ENCODE peak calls at places on chromosomes 13 and 19, in six cellular contexts. One of them, this sample, is unnamed.

GRCh38 chr13:24982333-24982999 is 113.5 kb upstream of the PABPC3 start:
- DNase-seq in thoracic aorta: no peak
- DNase-seq in fibroblast of lung: no peak
- DNase-seq in prostate gland: no peak
- DNase-seq in brain microvascular endothelial cell: no peak
- DNase-seq in SJCRH30: peak; percentile 15
- DNase-seq in this sample: no peak

GRCh38 chr13:35478384-35479222 is 2.1 kb upstream of the MAB21L1 start:
- DNase-seq in thoracic aorta: no peak
- DNase-seq in fibroblast of lung: no peak
- DNase-seq in prostate gland: no peak
- DNase-seq in brain microvascular endothelial cell: no peak
- DNase-seq in SJCRH30: no peak
- DNase-seq in this sample: no peak

GRCh38 chr19:18477974-18478373 is 40.0 kb upstream of the ISYNA1 start:
- DNase-seq in thoracic aorta: no peak
- DNase-seq in fibroblast of lung: no peak
- DNase-seq in prostate gland: no peak
- DNase-seq in brain microvascular endothelial cell: no peak
- DNase-seq in SJCRH30: no peak
- DNase-seq in this sample: no peak

GRCh38 chr13:76991432-76991795 is 467 bp upstream of the CLN5 start:
- DNase-seq in thoracic aorta: peak; percentile 15
- DNase-seq in fibroblast of lung: no peak
- DNase-seq in prostate gland: no peak
- DNase-seq in brain microvascular endothelial cell: no peak
- DNase-seq in SJCRH30: no peak
- DNase-seq in this sample: no peak

GRCh38 chr19:6425732-6426686 is 1.4 kb upstream of the KHSRP start:
- DNase-seq in thoracic aorta: no peak
- DNase-seq in fibroblast of lung: no peak
- DNase-seq in prostate gland: no peak
- DNase-seq in brain microvascular endothelial cell: no peak
- DNase-seq in SJCRH30: no peak
- DNase-seq in this sample: no peak

GRCh38 chr13:61485128-61485765 is 69.6 kb upstream of the PCDH20 start:
- DNase-seq in thoracic aorta: no peak
- DNase-seq in fibroblast of lung: no peak
- DNase-seq in prostate gland: no peak
- DNase-seq in brain microvascular endothelial cell: no peak
- DNase-seq in SJCRH30: no peak
- DNase-seq in this sample: no peak

GRCh38 chr13:113187263-113187669 is 21.2 kb downstream of the PCID2 start:
- DNase-seq in thoracic aorta: peak; percentile 57
- DNase-seq in fibroblast of lung: peak; percentile 99
- DNase-seq in prostate gland: no peak
- DNase-seq in brain microvascular endothelial cell: peak; percentile 100
- DNase-seq in SJCRH30: peak; percentile 81
- DNase-seq in this sample: no peak

GRCh38 chr19:17762505-17763229 is 11.4 kb downstream of the FCHO1 start:
- DNase-seq in thoracic aorta: no peak
- DNase-seq in fibroblast of lung: peak; percentile 54
- DNase-seq in prostate gland: no peak
- DNase-seq in brain microvascular endothelial cell: peak; percentile 83
- DNase-seq in SJCRH30: peak; percentile 89
- DNase-seq in this sample: no peak

GRCh38 chr19:53659292-53659691 is 27.5 kb downstream of the DPRX start:
- DNase-seq in thoracic aorta: no peak
- DNase-seq in fibroblast of lung: no peak
- DNase-seq in prostate gland: peak; percentile 45
- DNase-seq in brain microvascular endothelial cell: no peak
- DNase-seq in SJCRH30: no peak
- DNase-seq in this sample: no peak

GRCh38 chr13:80341098-80341701 is at the start of gene SPRY2:
- DNase-seq in thoracic aorta: peak; percentile 91
- DNase-seq in fibroblast of lung: peak; percentile 98
- DNase-seq in prostate gland: peak; percentile 96
- DNase-seq in brain microvascular endothelial cell: peak; percentile 97
- DNase-seq in SJCRH30: peak; percentile 96
- DNase-seq in this sample: no peak

GRCh38 chr19:53394522-53394973 is 401 bp upstream of the ZNF765 start:
- DNase-seq in thoracic aorta: peak; percentile 18
- DNase-seq in fibroblast of lung: no peak
- DNase-seq in prostate gland: no peak
- DNase-seq in brain microvascular endothelial cell: no peak
- DNase-seq in SJCRH30: peak; percentile 80
- DNase-seq in this sample: no peak

GRCh38 chr13:41054919-41055619 is 6.2 kb upstream of the WBP4 start:
- DNase-seq in thoracic aorta: no peak
- DNase-seq in fibroblast of lung: no peak
- DNase-seq in prostate gland: no peak
- DNase-seq in brain microvascular endothelial cell: no peak
- DNase-seq in SJCRH30: no peak
- DNase-seq in this sample: no peak

GRCh38 chr13:35283856-35284255 is 192.6 kb downstream of the MAB21L1 start:
- DNase-seq in thoracic aorta: no peak
- DNase-seq in fibroblast of lung: peak; percentile 5
- DNase-seq in prostate gland: no peak
- DNase-seq in brain microvascular endothelial cell: no peak
- DNase-seq in SJCRH30: no peak
- DNase-seq in this sample: no peak

GRCh38 chr13:51315658-51316057 is 23.8 kb upstream of the SERPINE3 start:
- DNase-seq in thoracic aorta: no peak
- DNase-seq in fibroblast of lung: peak; percentile 11
- DNase-seq in prostate gland: no peak
- DNase-seq in brain microvascular endothelial cell: peak; percentile 66
- DNase-seq in SJCRH30: peak; percentile 85
- DNase-seq in this sample: no peak

GRCh38 chr19:41853768-41854167 is 6.3 kb upstream of the RPS19 start:
- DNase-seq in thoracic aorta: no peak
- DNase-seq in fibroblast of lung: no peak
- DNase-seq in prostate gland: no peak
- DNase-seq in brain microvascular endothelial cell: no peak
- DNase-seq in SJCRH30: no peak
- DNase-seq in this sample: no peak

GRCh38 chr13:50119593-50119992 is 104.3 kb downstream of the KCNRG start:
- DNase-seq in thoracic aorta: no peak
- DNase-seq in fibroblast of lung: peak; percentile 39
- DNase-seq in prostate gland: no peak
- DNase-seq in brain microvascular endothelial cell: peak; percentile 60
- DNase-seq in SJCRH30: no peak
- DNase-seq in this sample: no peak

GRCh38 chr13:83350569-83350968 is 531.7 kb downstream of the SLITRK1 start:
- DNase-seq in thoracic aorta: no peak
- DNase-seq in fibroblast of lung: peak; percentile 31
- DNase-seq in prostate gland: no peak
- DNase-seq in brain microvascular endothelial cell: peak; percentile 18
- DNase-seq in SJCRH30: no peak
- DNase-seq in this sample: no peak

GRCh38 chr13:76622336-76623045 is 263.7 kb downstream of the KCTD12 start:
- DNase-seq in thoracic aorta: no peak
- DNase-seq in fibroblast of lung: peak; percentile 54
- DNase-seq in prostate gland: no peak
- DNase-seq in brain microvascular endothelial cell: no peak
- DNase-seq in SJCRH30: no peak
- DNase-seq in this sample: no peak

GRCh38 chr19:49017666-49018351 is 918 bp upstream of the LHB start:
- DNase-seq in thoracic aorta: no peak
- DNase-seq in fibroblast of lung: peak; percentile 47
- DNase-seq in prostate gland: no peak
- DNase-seq in brain microvascular endothelial cell: peak; percentile 57
- DNase-seq in SJCRH30: peak; percentile 50
- DNase-seq in this sample: peak; percentile 55

GRCh38 chr13:76683854-76684253 is 202.4 kb downstream of the KCTD12 start:
- DNase-seq in thoracic aorta: no peak
- DNase-seq in fibroblast of lung: peak; percentile 43
- DNase-seq in prostate gland: no peak
- DNase-seq in brain microvascular endothelial cell: no peak
- DNase-seq in SJCRH30: no peak
- DNase-seq in this sample: no peak

GRCh38 chr13:50421457-50422130 is 406.4 kb downstream of the KCNRG start:
- DNase-seq in thoracic aorta: no peak
- DNase-seq in fibroblast of lung: peak; percentile 38
- DNase-seq in prostate gland: no peak
- DNase-seq in brain microvascular endothelial cell: no peak
- DNase-seq in SJCRH30: no peak
- DNase-seq in this sample: no peak

GRCh38 chr13:40968416-40969000 is 50.6 kb downstream of the ELF1 start:
- DNase-seq in thoracic aorta: no peak
- DNase-seq in fibroblast of lung: no peak
- DNase-seq in prostate gland: no peak
- DNase-seq in brain microvascular endothelial cell: no peak
- DNase-seq in SJCRH30: no peak
- DNase-seq in this sample: no peak

GRCh38 chr13:99988469-99989375 is 7.1 kb downstream of the ZIC2 start:
- DNase-seq in thoracic aorta: no peak
- DNase-seq in fibroblast of lung: no peak
- DNase-seq in prostate gland: no peak
- DNase-seq in brain microvascular endothelial cell: no peak
- DNase-seq in SJCRH30: no peak
- DNase-seq in this sample: no peak
- H3K27ac ChIP-seq in thoracic aorta: no peak overlapping the region
- H3K27ac ChIP-seq in fibroblast of lung: no peak overlapping the region
- H3K27ac ChIP-seq in prostate gland: no peak overlapping the region
- H3K27ac ChIP-seq in brain microvascular endothelial cell: peak overlapping the region; percentile 29
- H3K27ac ChIP-seq in SJCRH30: no peak overlapping the region
- H3K27ac ChIP-seq in this sample: no peak overlapping the region

DNA sequence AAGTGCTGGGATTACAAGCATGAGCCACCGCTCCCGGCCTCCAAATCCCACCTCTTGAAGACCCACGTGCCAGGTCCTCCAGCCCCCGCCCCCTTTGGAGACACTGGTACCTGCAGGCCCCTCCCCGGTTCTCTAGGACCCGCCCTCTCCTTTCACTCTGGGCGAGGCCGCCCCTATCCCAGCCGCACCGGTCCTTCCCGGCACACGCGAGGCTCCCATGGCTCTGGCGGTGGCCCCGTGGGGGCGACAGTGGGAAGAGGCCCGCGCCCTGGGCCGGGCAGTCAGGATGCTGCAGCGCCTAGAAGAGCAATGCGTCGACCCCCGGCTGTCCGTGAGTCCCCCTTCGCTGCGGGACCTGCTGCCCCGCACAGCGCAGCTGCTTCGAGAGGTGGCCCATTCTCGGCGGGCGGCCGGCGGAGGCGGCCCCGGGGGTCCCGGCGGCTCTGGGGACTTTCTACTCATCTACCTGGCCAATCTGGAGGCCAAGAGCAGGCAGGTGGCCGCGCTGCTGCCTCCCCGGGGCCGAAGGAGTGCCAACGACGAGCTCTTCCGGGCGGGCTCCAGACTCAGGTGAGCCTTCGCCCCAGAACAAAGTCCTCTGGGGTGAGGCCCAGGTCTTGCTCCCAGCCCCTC is at the start of gene CBLC:
- DNase-seq in thoracic aorta: no peak
- DNase-seq in fibroblast of lung: no peak
- DNase-seq in prostate gland: peak; percentile 88
- DNase-seq in brain microvascular endothelial cell: no peak
- DNase-seq in SJCRH30: no peak
- DNase-seq in this sample: no peak
- H3K27ac ChIP-seq in thoracic aorta: no peak within 1 kb of the TSS
- H3K27ac ChIP-seq in fibroblast of lung: no peak within 1 kb of the TSS
- H3K27ac ChIP-seq in prostate gland: peak within 1 kb of the TSS; percentile 86
- H3K27ac ChIP-seq in brain microvascular endothelial cell: no peak within 1 kb of the TSS
- H3K27ac ChIP-seq in SJCRH30: no peak within 1 kb of the TSS
- H3K27ac ChIP-seq in this sample: no peak within 1 kb of the TSS

GRCh38 chr13:99689955-99690354 is 188.7 kb downstream of the TM9SF2 start:
- DNase-seq in thoracic aorta: no peak
- DNase-seq in fibroblast of lung: no peak
- DNase-seq in prostate gland: no peak
- DNase-seq in brain microvascular endothelial cell: no peak
- DNase-seq in SJCRH30: no peak
- DNase-seq in this sample: no peak
- H3K27ac ChIP-seq in thoracic aorta: no peak overlapping the region
- H3K27ac ChIP-seq in fibroblast of lung: no peak overlapping the region
- H3K27ac ChIP-seq in prostate gland: no peak overlapping the region
- H3K27ac ChIP-seq in brain microvascular endothelial cell: no peak overlapping the region
- H3K27ac ChIP-seq in SJCRH30: peak overlapping the region; percentile 3
- H3K27ac ChIP-seq in this sample: no peak overlapping the region

GRCh38 chr19:55314396-55314795 is 10.7 kb downstream of the TMEM150B start:
- DNase-seq in thoracic aorta: no peak
- DNase-seq in fibroblast of lung: no peak
- DNase-seq in prostate gland: no peak
- DNase-seq in brain microvascular endothelial cell: no peak
- DNase-seq in SJCRH30: no peak
- DNase-seq in this sample: no peak

GRCh38 chr19:55315956-55316525 is 9.1 kb downstream of the TMEM150B start:
- DNase-seq in thoracic aorta: no peak
- DNase-seq in fibroblast of lung: no peak
- DNase-seq in prostate gland: no peak
- DNase-seq in brain microvascular endothelial cell: no peak
- DNase-seq in SJCRH30: no peak
- DNase-seq in this sample: no peak

GRCh38 chr19:55319786-55320185 is 5.4 kb downstream of the TMEM150B start:
- DNase-seq in thoracic aorta: no peak
- DNase-seq in fibroblast of lung: peak; percentile 35
- DNase-seq in prostate gland: no peak
- DNase-seq in brain microvascular endothelial cell: peak; percentile 42
- DNase-seq in SJCRH30: peak; percentile 47
- DNase-seq in this sample: no peak

GRCh38 chr19:55312621-55313117 is 12.5 kb downstream of the TMEM150B start:
- DNase-seq in thoracic aorta: no peak
- DNase-seq in fibroblast of lung: no peak
- DNase-seq in prostate gland: no peak
- DNase-seq in brain microvascular endothelial cell: no peak
- DNase-seq in SJCRH30: no peak
- DNase-seq in this sample: no peak

GRCh38 chr19:55316646-55317045 is 8.5 kb downstream of the TMEM150B start:
- DNase-seq in thoracic aorta: no peak
- DNase-seq in fibroblast of lung: no peak
- DNase-seq in prostate gland: no peak
- DNase-seq in brain microvascular endothelial cell: no peak
- DNase-seq in SJCRH30: no peak
- DNase-seq in this sample: no peak
- H3K27ac ChIP-seq in thoracic aorta: no peak overlapping the region
- H3K27ac ChIP-seq in fibroblast of lung: no peak overlapping the region
- H3K27ac ChIP-seq in prostate gland: no peak overlapping the region
- H3K27ac ChIP-seq in brain microvascular endothelial cell: no peak overlapping the region
- H3K27ac ChIP-seq in SJCRH30: no peak overlapping the region
- H3K27ac ChIP-seq in this sample: no peak overlapping the region

DNA sequence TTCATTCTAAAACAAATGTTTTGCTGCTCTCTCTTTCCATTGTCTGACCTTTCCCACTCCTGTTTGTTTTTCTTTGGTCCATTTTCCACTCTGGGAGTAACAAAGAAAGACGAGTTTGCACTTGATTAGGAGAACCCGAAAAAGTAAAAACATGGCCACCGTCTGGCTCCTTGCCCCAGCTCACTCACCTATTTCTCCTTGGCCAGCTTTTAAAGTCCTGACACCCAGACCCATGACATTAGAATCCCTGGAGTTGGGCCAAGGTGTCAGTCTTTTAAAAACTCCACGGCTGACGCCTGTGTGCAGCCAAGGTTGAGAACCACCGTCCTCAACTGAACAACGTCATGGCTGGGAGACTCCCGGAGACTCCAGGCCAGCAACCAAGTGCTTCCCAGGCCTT is 63.6 kb upstream of the FLT1 start:
- DNase-seq in thoracic aorta: no peak
- DNase-seq in fibroblast of lung: peak; percentile 26
- DNase-seq in prostate gland: no peak
- DNase-seq in brain microvascular endothelial cell: peak; percentile 45
- DNase-seq in SJCRH30: no peak
- DNase-seq in this sample: no peak
- H3K27ac ChIP-seq in thoracic aorta: peak overlapping the region; percentile 70
- H3K27ac ChIP-seq in fibroblast of lung: peak overlapping the region; percentile 89
- H3K27ac ChIP-seq in prostate gland: no peak overlapping the region
- H3K27ac ChIP-seq in brain microvascular endothelial cell: peak overlapping the region; percentile 86
- H3K27ac ChIP-seq in SJCRH30: peak overlapping the region; percentile 55
- H3K27ac ChIP-seq in this sample: no peak overlapping the region

GRCh38 chr13:111215081-111216047 is 100.3 kb downstream of the ARHGEF7 start:
- DNase-seq in thoracic aorta: no peak
- DNase-seq in fibroblast of lung: no peak
- DNase-seq in prostate gland: no peak
- DNase-seq in brain microvascular endothelial cell: no peak
- DNase-seq in SJCRH30: peak; percentile 58
- DNase-seq in this sample: no peak
- H3K27ac ChIP-seq in thoracic aorta: peak overlapping the region; percentile 70
- H3K27ac ChIP-seq in fibroblast of lung: no peak overlapping the region
- H3K27ac ChIP-seq in prostate gland: no peak overlapping the region
- H3K27ac ChIP-seq in brain microvascular endothelial cell: no peak overlapping the region
- H3K27ac ChIP-seq in SJCRH30: no peak overlapping the region
- H3K27ac ChIP-seq in this sample: no peak overlapping the region

This sample was measured in CD8-positive, alpha-beta memory T cell.